ENCODE peak calls at places on chromosomes 12 and 14, in nine cellular contexts. O, G, L, W, B, R, T, J and H are unnamed samples.

GRCh38 chr12:131904346-131904745 is 9.9 kb downstream of the ULK1 start:
- DNase-seq in O (no peak), G (no peak), L (peak), W (no peak), B (no peak), R (no peak), T (no peak), J (no peak), H (no peak)

GRCh38 chr14:80781968-80782367 is 159.6 kb downstream of the CEP128 start:
- DNase-seq in O (no peak), G (peak), L (no peak), W (peak), B (no peak), R (no peak), T (no peak), J (peak), H (no peak)

GRCh38 chr14:96071561-96071960 is 32.4 kb downstream of the C14orf132 start:
- DNase-seq in O (no peak), G (no peak), L (no peak), W (no peak), B (peak), R (no peak), T (no peak), J (no peak), H (no peak)

GRCh38 chr12:53102883-53103807 is at the start of gene SOAT2:
- DNase-seq in O (no peak), G (no peak), L (no peak), W (no peak), B (peak), R (no peak), T (no peak), J (no peak), H (no peak)

GRCh38 chr14:104991896-104992230 is 6.3 kb downstream of the CLBA1 start:
- DNase-seq in O (no peak), G (no peak), L (no peak), W (no peak), B (peak), R (no peak), T (no peak), J (no peak), H (no peak)

GRCh38 chr12:65891987-65892481 is 67.8 kb downstream of the HMGA2 start:
- DNase-seq in O (peak), G (peak), L (peak), W (peak), B (no peak), R (no peak), T (peak), J (peak), H (peak)

GRCh38 chr12:122423258-122424165 is 1.0 kb upstream of the CLIP1 start:
- DNase-seq in O (no peak), G (peak), L (no peak), W (peak), B (no peak), R (no peak), T (no peak), J (no peak), H (no peak)

GRCh38 chr14:84085493-84085892 is 1444.5 kb upstream of the FLRT2 start:
- DNase-seq in O (no peak), G (peak), L (no peak), W (peak), B (no peak), R (no peak), T (no peak), J (no peak), H (no peak)

GRCh38 chr12:99521664-99522063 is 125.9 kb upstream of the GARIN6 start:
- DNase-seq in O (no peak), G (no peak), L (no peak), W (no peak), B (no peak), R (no peak), T (no peak), J (no peak), H (no peak)

GRCh38 chr14:90159147-90159546 is 97.2 kb upstream of the PSMC1 start:
- DNase-seq in O (no peak), G (no peak), L (no peak), W (no peak), B (no peak), R (no peak), T (no peak), J (no peak), H (no peak)

GRCh38 chr12:1885605-1886245 is 32.7 kb downstream of the CACNA2D4 start:
- DNase-seq in O (no peak), G (no peak), L (no peak), W (no peak), B (no peak), R (no peak), T (no peak), J (no peak), H (no peak)

GRCh38 chr12:65803253-65803652 is 21.0 kb upstream of the HMGA2 start:
- DNase-seq in O (no peak), G (no peak), L (no peak), W (no peak), B (no peak), R (no peak), T (no peak), J (no peak), H (no peak)

GRCh38 chr12:39619660-39620433 is at the start of gene ABCD2:
- DNase-seq in O (peak), G (peak), L (peak), W (peak), B (peak), R (peak), T (peak), J (peak), H (peak)

GRCh38 chr14:104735830-104736642 is 12.0 kb downstream of the ADSS1 start:
- DNase-seq in O (peak), G (peak), L (no peak), W (peak), B (no peak), R (no peak), T (peak), J (no peak), H (no peak)

GRCh38 chr14:68607081-68607851 is 185.6 kb downstream of the ZFP36L1 start:
- DNase-seq in O (no peak), G (peak), L (peak), W (peak), B (no peak), R (no peak), T (no peak), J (no peak), H (no peak)

GRCh38 chr14:87629788-87630187 is 363.2 kb downstream of the GALC start:
- DNase-seq in O (no peak), G (no peak), L (no peak), W (no peak), B (no peak), R (no peak), T (no peak), J (no peak), H (no peak)

GRCh38 chr12:56709759-56710376 is 15.2 kb downstream of the NACA start:
- DNase-seq in O (no peak), G (no peak), L (no peak), W (no peak), B (peak), R (no peak), T (no peak), J (no peak), H (no peak)

GRCh38 chr14:93804654-93805053 is 16.4 kb upstream of the PRIMA1 start:
- DNase-seq in O (no peak), G (no peak), L (no peak), W (no peak), B (no peak), R (no peak), T (no peak), J (no peak), H (no peak)

GRCh38 chr12:43969882-43970281 is 134.0 kb downstream of the TMEM117 start:
- DNase-seq in O (no peak), G (peak), L (no peak), W (peak), B (no peak), R (no peak), T (no peak), J (no peak), H (peak)

GRCh38 chr14:93114713-93115068 is 1.0 kb downstream of the ITPK1 start:
- DNase-seq in O (no peak), G (no peak), L (peak), W (no peak), B (peak), R (no peak), T (no peak), J (no peak), H (no peak)

GRCh38 chr12:19561411-19561961 is 122.2 kb downstream of the AEBP2 start:
- DNase-seq in O (no peak), G (no peak), L (no peak), W (no peak), B (no peak), R (no peak), T (no peak), J (no peak), H (no peak)

GRCh38 chr14:92794547-92794941 is 439 bp downstream of the GOLGA5 start:
- DNase-seq in O (no peak), G (peak), L (no peak), W (peak), B (no peak), R (no peak), T (no peak), J (no peak), H (no peak)

GRCh38 chr12:68001486-68002466 is 12.5 kb downstream of the IFNG-AS1 start:
- DNase-seq in O (no peak), G (no peak), L (no peak), W (peak), B (no peak), R (no peak), T (peak), J (no peak), H (peak)
- TF ChIP-seq CTCF in O (no peak), G (peak), L (no peak), W (peak), B (peak), R (peak), T (peak), J (no peak), H (peak)

DNA sequence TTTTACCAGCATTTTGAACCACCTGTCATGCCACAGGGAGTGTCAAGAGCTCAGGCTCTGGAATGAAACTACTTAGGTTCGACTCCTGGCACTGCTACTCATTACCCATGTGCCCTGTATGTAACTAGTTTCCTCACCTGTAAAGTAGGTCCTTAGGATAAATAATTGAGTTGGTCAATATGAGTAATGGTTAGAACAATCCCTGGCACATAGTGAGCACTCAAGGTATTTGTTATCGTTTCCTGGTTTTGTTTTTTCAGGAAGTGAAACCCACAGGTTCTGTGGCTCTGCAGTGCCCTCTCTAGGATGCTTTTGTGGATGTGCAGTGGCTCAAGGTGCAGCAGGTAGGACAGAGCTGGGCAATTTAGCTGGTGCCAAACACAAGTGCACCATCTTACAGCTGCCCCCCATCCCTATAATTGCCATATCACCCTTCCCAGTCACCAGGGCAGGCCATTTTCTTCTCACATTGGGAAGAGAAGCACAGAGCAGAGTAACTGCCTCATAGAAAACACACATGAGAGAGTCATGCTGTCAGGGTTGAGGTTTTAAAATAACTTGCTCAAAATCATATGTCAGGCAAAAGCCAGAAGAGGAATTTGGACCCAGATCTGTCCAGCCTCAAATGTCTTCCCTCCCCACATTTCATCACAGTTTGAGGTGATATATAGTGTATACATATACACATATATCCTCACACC is 297.5 kb downstream of the RPAP3 start:
- DNase-seq in O (no peak), G (no peak), L (no peak), W (no peak), B (no peak), R (no peak), T (no peak), J (no peak), H (peak)
- TF ChIP-seq CTCF in O (no peak), G (peak), L (no peak), W (no peak), B (peak), R (no peak), T (no peak), J (peak), H (peak)

DNA sequence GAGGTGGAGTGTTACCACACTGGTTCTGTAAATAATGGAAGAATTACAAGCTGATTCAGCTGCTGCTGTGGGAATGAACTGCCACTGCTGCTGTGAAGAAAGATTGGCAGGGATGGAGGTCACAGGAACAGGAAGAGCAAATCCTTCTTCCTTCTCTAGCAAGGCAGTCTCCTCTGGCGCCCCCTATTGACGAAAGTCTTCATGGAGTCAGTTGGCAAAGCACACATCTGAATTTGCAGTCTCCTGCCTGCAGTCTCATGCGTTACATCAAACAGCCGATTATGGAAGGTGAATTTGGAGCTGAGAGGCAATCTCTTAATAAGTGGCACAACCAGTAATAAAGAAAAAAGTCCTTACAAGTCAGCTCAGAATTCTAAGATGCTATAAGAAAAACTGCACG is 106.0 kb upstream of the TMTC1 start:
- DNase-seq in O (no peak), G (peak), L (peak), W (peak), B (no peak), R (no peak), T (no peak), J (no peak), H (peak)
- TF ChIP-seq CTCF in O (peak), G (peak), L (no peak), W (peak), B (peak), R (peak), T (peak), J (peak), H (peak)

GRCh38 chr12:67217647-67218046 is 51.5 kb upstream of the CAND1 start:
- DNase-seq in O (no peak), G (no peak), L (no peak), W (no peak), B (no peak), R (no peak), T (no peak), J (no peak), H (no peak)

GRCh38 chr12:67223225-67223624 is 45.9 kb upstream of the CAND1 start:
- DNase-seq in O (no peak), G (no peak), L (no peak), W (no peak), B (no peak), R (no peak), T (no peak), J (no peak), H (no peak)

GRCh38 chr12:67222302-67222701 is 46.9 kb upstream of the CAND1 start:
- DNase-seq in O (no peak), G (peak), L (no peak), W (peak), B (no peak), R (no peak), T (no peak), J (no peak), H (peak)

GRCh38 chr12:67220065-67220464 is 49.1 kb upstream of the CAND1 start:
- DNase-seq in O (no peak), G (no peak), L (no peak), W (no peak), B (no peak), R (no peak), T (no peak), J (no peak), H (no peak)
- TF ChIP-seq CTCF in O (no peak), G (no peak), L (no peak), W (peak), B (peak), R (no peak), T (no peak), J (peak), H (peak)

DNA sequence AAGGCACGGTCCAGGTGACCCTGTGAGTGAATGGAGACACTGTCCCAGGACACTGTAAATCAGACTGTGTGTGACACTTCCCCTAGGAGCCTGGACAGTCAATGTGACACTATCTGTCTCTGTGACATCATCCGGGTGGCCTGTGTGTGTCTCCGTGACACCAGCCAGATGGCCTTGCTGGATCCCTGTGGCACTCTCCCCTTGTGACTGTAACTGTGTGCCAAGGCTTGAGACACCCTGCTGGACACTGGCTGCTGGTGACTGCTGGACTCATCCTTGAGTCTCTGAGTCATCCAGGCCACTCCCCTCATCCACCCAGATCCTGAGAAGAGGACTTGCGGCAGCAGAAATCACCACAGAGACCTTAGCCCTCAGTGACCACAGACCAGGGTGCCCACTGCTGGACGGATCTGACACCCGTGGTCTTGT is 51.6 kb downstream of the MVK start:
- DNase-seq in O (no peak), G (peak), L (no peak), W (peak), B (no peak), R (no peak), T (peak), J (no peak), H (no peak)
- TF ChIP-seq CTCF in O (no peak), G (peak), L (no peak), W (no peak), B (no peak), R (no peak), T (peak), J (no peak), H (no peak)

GRCh38 chr12:125983784-125984510 is 918.7 kb downstream of the AACS start:
- DNase-seq in O (no peak), G (no peak), L (no peak), W (no peak), B (peak), R (no peak), T (no peak), J (no peak), H (peak)
- TF ChIP-seq CTCF in O (no peak), G (no peak), L (no peak), W (no peak), B (no peak), R (no peak), T (no peak), J (no peak), H (no peak)

GRCh38 chr12:128075332-128075731 is 191.6 kb upstream of the TMEM132C start:
- DNase-seq in O (no peak), G (no peak), L (no peak), W (no peak), B (no peak), R (no peak), T (no peak), J (no peak), H (no peak)

GRCh38 chr12:128073937-128074336 is 193.0 kb upstream of the TMEM132C start:
- DNase-seq in O (no peak), G (no peak), L (no peak), W (no peak), B (no peak), R (no peak), T (no peak), J (no peak), H (no peak)

GRCh38 chr12:128068211-128068610 is 198.8 kb upstream of the TMEM132C start:
- DNase-seq in O (no peak), G (no peak), L (no peak), W (no peak), B (no peak), R (no peak), T (no peak), J (no peak), H (no peak)

GRCh38 chr12:128069359-128069997 is 197.5 kb upstream of the TMEM132C start:
- DNase-seq in O (no peak), G (peak), L (no peak), W (peak), B (peak), R (no peak), T (peak), J (no peak), H (peak)
- TF ChIP-seq CTCF in O (no peak), G (peak), L (no peak), W (peak), B (peak), R (peak), T (peak), J (peak), H (peak)